ENCODE peak calls at places on chromosome 20, in ten cellular contexts. K is sigmoid colon, S is transverse colon, D is spleen, T is HepG2, E is breast epithelium, Z is stomach, L is HCT116, O is vagina, U is esophagus muscularis mucosa. W is an unnamed sample.

GRCh38 chr20:4256886-4257285 is 241.5 kb upstream of the RNF24 start:
- DNase-seq in D (no peak), L (no peak), E (no peak), K (no peak), O (no peak), T (no peak), S (no peak), Z (no peak), U (no peak), W (no peak)

GRCh38 chr20:728022-728944 is 40.0 kb downstream of the SLC52A3 start:
- DNase-seq in Z (peak; percentile 60), L (no peak), E (no peak), O (no peak), T (peak; percentile 51), D (peak; percentile 74), U (no peak), S (peak; percentile 22), K (no peak), W (peak; percentile 41)

GRCh38 chr20:60062431-60063336 is 104.5 kb downstream of the CDH26 start:
- DNase-seq in Z (no peak), U (no peak), S (no peak), T (no peak), L (no peak), O (no peak), K (peak; percentile 46), D (no peak), E (peak; percentile 33), W (no peak)

GRCh38 chr20:2536562-2536986 is at the start of gene TMC2:
- DNase-seq in K (no peak), D (no peak), S (no peak), O (no peak), Z (no peak), U (no peak), E (no peak), L (no peak), T (no peak), W (no peak)

GRCh38 chr20:15515706-15516105 is 1057.5 kb downstream of the KIF16B start:
- DNase-seq in D (no peak), O (no peak), U (no peak), L (no peak), S (no peak), E (no peak), K (no peak), Z (no peak), T (no peak), W (no peak)

GRCh38 chr20:22757424-22758189 is 173.2 kb upstream of the FOXA2 start:
- DNase-seq in D (no peak), U (no peak), E (no peak), O (no peak), L (no peak), S (no peak), T (no peak), Z (no peak), K (no peak), W (no peak)

GRCh38 chr20:32359633-32360332 is 1.7 kb downstream of the ASXL1 start:
- DNase-seq in O (no peak), T (no peak), Z (no peak), D (no peak), E (no peak), U (no peak), S (no peak), K (no peak), L (no peak), W (no peak)

GRCh38 chr20:13755809-13756208 is 28.9 kb downstream of the ESF1 start:
- DNase-seq in O (no peak), L (no peak), D (no peak), Z (no peak), T (no peak), U (no peak), K (no peak), S (no peak), E (no peak), W (no peak)

GRCh38 chr20:49915118-49915379 is 280 bp downstream of the SPATA2 start:
- DNase-seq in E (no peak), L (no peak), S (no peak), D (no peak), T (no peak), Z (no peak), O (no peak), U (no peak), K (no peak), W (no peak)

GRCh38 chr20:44643154-44643519 is 8.4 kb downstream of the ADA start:
- DNase-seq in D (no peak), E (no peak), L (no peak), T (no peak), O (no peak), Z (no peak), S (no peak), U (no peak), K (no peak), W (no peak)

GRCh38 chr20:48716086-48716485 is 111.7 kb downstream of the PREX1 start:
- DNase-seq in S (peak; percentile 32), K (no peak), E (no peak), T (no peak), L (no peak), U (no peak), D (peak; percentile 89), O (no peak), Z (no peak), W (no peak)

GRCh38 chr20:63032861-63033634 is 26.3 kb upstream of the BHLHE23 start:
- DNase-seq in E (no peak), D (peak; percentile 74), T (no peak), L (no peak), O (no peak), K (peak; percentile 44), S (no peak), U (no peak), Z (no peak), W (no peak)

GRCh38 chr20:23344336-23344735 is 6.3 kb upstream of the NXT1 start:
- DNase-seq in D (no peak), U (no peak), O (no peak), T (peak; percentile 25), E (no peak), S (no peak), K (no peak), L (no peak), Z (no peak), W (no peak)

GRCh38 chr20:48689388-48689787 is 138.4 kb downstream of the PREX1 start:
- DNase-seq in U (no peak), E (no peak), Z (no peak), O (no peak), K (no peak), L (no peak), D (peak; percentile 49), T (no peak), S (no peak), W (no peak)

GRCh38 chr20:35985789-35986188 is 17.4 kb downstream of the CNBD2 start:
- DNase-seq in L (no peak), S (no peak), O (no peak), U (no peak), Z (no peak), D (no peak), E (no peak), K (no peak), T (no peak), W (no peak)
- TF ChIP-seq POLR2AphosphoS5 in L (no peak), S (no peak), O (no peak), U (no peak), Z (no peak), D (no peak), E (no peak), K (no peak), T (no peak), W (no peak)

GRCh38 chr20:35276408-35276807 is 1.5 kb downstream of the MMP24OS start:
- DNase-seq in S (no peak), E (no peak), K (no peak), O (no peak), U (no peak), D (no peak), T (no peak), L (no peak), Z (no peak), W (no peak)

GRCh38 chr20:35271904-35272303 is 6.0 kb downstream of the MMP24OS start:
- DNase-seq in Z (no peak), K (no peak), D (no peak), L (no peak), O (no peak), U (no peak), E (no peak), T (no peak), S (no peak), W (no peak)

GRCh38 chr20:35275741-35276251 is 2.1 kb downstream of the MMP24OS start:
- DNase-seq in T (no peak), L (no peak), O (no peak), E (no peak), Z (no peak), D (no peak), K (no peak), S (no peak), U (no peak), W (no peak)

GRCh38 chr20:35273449-35274171 is 4.3 kb downstream of the MMP24OS start:
- DNase-seq in Z (peak; percentile 36), S (no peak), T (no peak), K (no peak), O (no peak), E (no peak), U (no peak), L (no peak), D (no peak), W (no peak)

GRCh38 chr20:35274172-35275092 is 3.5 kb downstream of the MMP24OS start:
- DNase-seq in Z (no peak), K (no peak), O (no peak), S (no peak), E (no peak), T (no peak), U (no peak), D (no peak), L (no peak), W (no peak)
- TF ChIP-seq POLR2A in Z (no peak), K (no peak), O (no peak), S (no peak), E (no peak), T (peak; percentile 28), U (no peak), D (no peak), L (no peak), W (no peak)

DNA sequence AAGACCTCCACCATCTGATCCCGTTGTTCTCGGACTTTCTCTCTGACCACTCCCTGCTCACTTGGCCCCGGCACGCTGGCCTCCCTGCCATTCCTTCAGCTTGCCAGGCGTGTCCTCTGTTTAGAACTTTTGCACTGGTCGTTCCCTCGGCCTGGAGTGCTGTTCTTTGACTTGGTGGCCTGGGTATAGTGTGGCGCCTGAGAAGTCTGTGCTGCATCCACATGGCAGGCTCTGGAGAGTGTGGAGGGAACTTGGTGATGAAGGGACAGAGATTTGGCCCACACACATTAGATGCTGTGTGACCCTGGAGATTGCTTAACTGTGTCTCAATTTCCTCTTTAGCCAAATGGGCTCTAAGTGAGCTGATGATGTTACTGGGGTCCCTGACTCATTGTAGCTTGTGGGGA is 13.0 kb upstream of the TGM2 start:
- DNase-seq in O (no peak), E (no peak), T (no peak), U (no peak), D (peak; percentile 40), Z (no peak), K (peak; percentile 50), S (no peak), L (no peak), W (no peak)
- TF ChIP-seq POLR2AphosphoS5 in O (no peak), E (no peak), T (no peak), U (no peak), D (no peak), Z (no peak), K (no peak), S (no peak), L (no peak), W (no peak)

DNA sequence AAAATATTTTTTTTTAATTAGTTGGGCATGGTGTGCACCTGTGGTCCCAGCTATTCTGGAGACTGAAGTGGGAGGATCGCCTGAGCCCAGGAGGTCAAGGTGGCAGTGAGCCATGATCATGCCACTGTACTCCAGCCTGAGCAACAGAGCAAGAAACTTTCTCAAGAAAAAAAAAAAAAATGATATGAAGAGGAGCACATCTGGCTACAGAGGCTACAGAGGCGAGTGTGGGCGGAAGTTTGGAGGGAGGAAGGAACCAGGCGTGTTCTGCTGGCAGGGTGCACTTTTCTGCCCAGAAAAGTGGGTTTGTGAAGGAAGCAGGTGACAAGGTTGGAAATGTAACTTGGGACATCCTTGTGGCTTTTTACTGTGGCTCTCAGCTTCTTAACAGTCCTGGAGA is 96.7 kb downstream of the SNX5 start:
- DNase-seq in O (no peak), L (no peak), Z (no peak), U (no peak), S (no peak), K (peak; percentile 56), T (no peak), D (no peak), E (no peak), W (no peak)
- TF ChIP-seq POLR2A in O (no peak), L (no peak), Z (no peak), U (no peak), S (no peak), K (no peak), T (no peak), D (no peak), E (no peak), W (no peak)

W was measured in GM12892.